ENCODE peak calls at places on chromosomes 1 and 21, in ten cellular contexts. U is ovary, Y is heart right ventricle, W is neural progenitor cell, B is choroid plexus epithelial cell, X is uterus, G is breast epithelium, I is pancreas, N is K562, P is GM23338. A is an unnamed sample.

GRCh38 chr1:192884241-192884640 is 75.4 kb downstream of the RGS2 start:
- DNase-seq in U (no peak), Y (no peak), W (no peak), B (no peak), X (no peak), G (no peak), I (no peak), N (no peak), P (no peak), A (no peak)

GRCh38 chr1:99648107-99648506 is 2.2 kb downstream of the PALMD start:
- DNase-seq in U (no peak), Y (peak), W (no peak), B (no peak), X (peak), G (no peak), I (no peak), N (peak), P (no peak), A (no peak)

GRCh38 chr1:178502856-178503255 is 6.1 kb upstream of the CLEC20A start:
- DNase-seq in U (no peak), Y (no peak), W (no peak), B (no peak), X (no peak), G (no peak), I (no peak), N (no peak), P (no peak), A (no peak)

GRCh38 chr1:8017495-8018310 is 8.4 kb downstream of the ERRFI1 start:
- DNase-seq in U (no peak), Y (no peak), W (peak), B (peak), X (no peak), G (no peak), I (peak), N (no peak), P (no peak), A (peak)

GRCh38 chr1:203818399-203818798 is 23.0 kb downstream of the ZBED6 start:
- DNase-seq in U (no peak), Y (no peak), W (no peak), B (no peak), X (no peak), G (no peak), I (no peak), N (no peak), P (no peak), A (no peak)

GRCh38 chr21:41899431-41900202 is 20.5 kb upstream of the PRDM15 start:
- DNase-seq in U (no peak), Y (no peak), W (no peak), B (no peak), X (no peak), G (no peak), I (no peak), N (no peak), P (no peak), A (no peak)

GRCh38 chr1:194658090-194658439 is 1471.7 kb upstream of the B3GALT2 start:
- DNase-seq in U (no peak), Y (no peak), W (no peak), B (peak), X (no peak), G (no peak), I (no peak), N (peak), P (no peak), A (peak)

GRCh38 chr1:55632058-55632457 is 416.9 kb upstream of the USP24 start:
- DNase-seq in U (no peak), Y (no peak), W (no peak), B (peak), X (no peak), G (no peak), I (no peak), N (no peak), P (no peak), A (peak)

GRCh38 chr1:232134365-232134764 is 495.6 kb downstream of the SIPA1L2 start:
- DNase-seq in U (no peak), Y (no peak), W (no peak), B (no peak), X (no peak), G (no peak), I (no peak), N (no peak), P (no peak), A (no peak)

GRCh38 chr1:66617362-66617761 is 83.4 kb downstream of the SGIP1 start:
- DNase-seq in U (no peak), Y (no peak), W (no peak), B (no peak), X (no peak), G (no peak), I (no peak), N (no peak), P (no peak), A (no peak)

GRCh38 chr1:243510928-243511327 is 255.1 kb downstream of the SDCCAG8 start:
- DNase-seq in U (no peak), Y (no peak), W (no peak), B (no peak), X (no peak), G (no peak), I (no peak), N (no peak), P (no peak), A (no peak)

GRCh38 chr1:32454726-32455125 is 10.1 kb upstream of the ZBTB8B start:
- DNase-seq in U (no peak), Y (peak), W (peak), B (peak), X (no peak), G (no peak), I (no peak), N (no peak), P (no peak), A (no peak)

GRCh38 chr1:27000092-27000816 is 6.8 kb downstream of the TRNP1 start:
- DNase-seq in U (no peak), Y (no peak), W (no peak), B (peak), X (no peak), G (no peak), I (no peak), N (no peak), P (peak), A (no peak)
- H3K4me3 ChIP-seq in U (no peak), Y (no peak), W (no peak), B (no peak), X (no peak), G (no peak), I (no peak), N (no peak), P (peak), A (no peak)

GRCh38 chr21:39373634-39374033 is 24.7 kb upstream of the HMGN1 start:
- DNase-seq in U (no peak), Y (no peak), W (peak), B (peak), X (no peak), G (no peak), I (no peak), N (peak), P (peak), A (peak)
- TF ChIP-seq CTCF in U (no peak), Y (peak), W (peak), B (peak), X (no peak), G (no peak), I (no peak), N (peak), P (peak), A (peak)

DNA sequence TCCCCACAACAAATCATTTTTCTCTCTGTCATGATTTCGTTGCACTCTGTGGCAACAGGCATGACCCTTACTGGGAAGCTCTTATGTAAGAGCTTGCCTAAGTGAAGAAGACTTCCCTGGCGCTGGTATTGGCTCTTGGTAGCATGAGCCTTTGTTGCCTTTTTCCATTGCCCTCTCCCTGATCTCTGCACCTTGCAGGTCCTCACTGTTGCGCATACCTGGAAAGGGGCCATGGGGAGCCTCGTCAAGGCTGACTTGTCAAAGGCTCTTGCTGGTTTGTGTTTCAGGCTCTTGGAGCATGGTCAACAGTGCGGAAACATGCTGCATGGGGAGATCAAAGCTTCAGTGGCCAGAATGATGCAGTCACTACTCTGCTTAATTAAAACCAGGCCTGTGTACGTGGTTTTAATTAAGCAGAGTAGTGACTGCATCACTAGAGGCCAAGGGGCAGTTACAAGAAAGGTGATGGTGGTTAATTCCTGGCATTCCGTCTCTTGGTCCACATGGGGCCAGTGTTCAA is 141.3 kb downstream of the SPATA46 start:
- DNase-seq in U (peak), Y (no peak), W (peak), B (peak), X (no peak), G (no peak), I (no peak), N (no peak), P (no peak), A (peak)
- H3K4me3 ChIP-seq in U (no peak), Y (no peak), W (no peak), B (no peak), X (no peak), G (no peak), I (no peak), N (no peak), P (no peak), A (no peak)

GRCh38 chr1:210198840-210199239 is 33.8 kb upstream of the SERTAD4 start:
- DNase-seq in U (no peak), Y (no peak), W (no peak), B (no peak), X (no peak), G (no peak), I (no peak), N (no peak), P (no peak), A (no peak)

GRCh38 chr1:210195635-210196160 is 36.9 kb upstream of the SERTAD4 start:
- DNase-seq in U (no peak), Y (no peak), W (no peak), B (no peak), X (no peak), G (no peak), I (no peak), N (no peak), P (no peak), A (no peak)

GRCh38 chr1:210201671-210202070 is 30.9 kb upstream of the SERTAD4 start:
- DNase-seq in U (no peak), Y (no peak), W (no peak), B (peak), X (no peak), G (no peak), I (no peak), N (no peak), P (no peak), A (no peak)

DNA sequence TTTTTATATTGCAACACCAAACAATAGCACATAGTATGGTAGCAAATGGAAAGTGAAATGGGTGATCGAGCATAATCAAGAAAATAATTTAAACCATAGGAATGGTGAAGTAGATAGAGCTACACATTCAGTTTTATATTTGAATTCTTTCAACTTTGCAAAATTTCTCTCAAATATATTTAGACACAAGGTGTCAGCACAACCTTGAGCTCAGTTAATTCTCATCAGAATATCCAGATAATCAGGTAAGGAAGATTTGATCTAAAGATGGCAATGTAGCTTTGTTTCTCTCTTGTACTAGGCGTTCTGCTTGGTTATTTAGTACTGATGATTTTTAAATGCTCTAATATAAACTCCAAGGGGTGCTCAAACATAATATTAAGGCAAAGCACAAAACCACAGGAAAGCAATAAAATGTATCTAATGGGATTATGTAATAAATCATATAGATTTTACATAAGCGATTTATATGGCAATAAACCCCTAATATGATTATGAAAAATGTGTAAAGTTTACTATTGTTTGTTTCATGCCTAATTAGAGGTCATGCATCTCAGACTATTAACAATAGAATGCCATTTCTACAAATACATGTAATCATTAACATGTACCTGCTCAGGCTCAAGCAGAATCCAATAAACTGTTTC is 32.4 kb upstream of the SERTAD4 start:
- DNase-seq in U (no peak), Y (no peak), W (no peak), B (no peak), X (no peak), G (no peak), I (no peak), N (no peak), P (no peak), A (no peak)
- TF ChIP-seq CTCF in U (no peak), Y (peak), W (no peak), B (no peak), X (peak), G (no peak), I (no peak), N (no peak), P (peak), A (no peak)

GRCh38 chr1:44802306-44803061 is 2.3 kb downstream of the PLK3 start:
- DNase-seq in U (peak), Y (no peak), W (peak), B (no peak), X (no peak), G (peak), I (no peak), N (peak), P (no peak), A (no peak)
- H3K4me3 ChIP-seq in U (no peak), Y (peak), W (no peak), B (peak), X (peak), G (peak), I (no peak), N (no peak), P (no peak), A (peak)

DNA sequence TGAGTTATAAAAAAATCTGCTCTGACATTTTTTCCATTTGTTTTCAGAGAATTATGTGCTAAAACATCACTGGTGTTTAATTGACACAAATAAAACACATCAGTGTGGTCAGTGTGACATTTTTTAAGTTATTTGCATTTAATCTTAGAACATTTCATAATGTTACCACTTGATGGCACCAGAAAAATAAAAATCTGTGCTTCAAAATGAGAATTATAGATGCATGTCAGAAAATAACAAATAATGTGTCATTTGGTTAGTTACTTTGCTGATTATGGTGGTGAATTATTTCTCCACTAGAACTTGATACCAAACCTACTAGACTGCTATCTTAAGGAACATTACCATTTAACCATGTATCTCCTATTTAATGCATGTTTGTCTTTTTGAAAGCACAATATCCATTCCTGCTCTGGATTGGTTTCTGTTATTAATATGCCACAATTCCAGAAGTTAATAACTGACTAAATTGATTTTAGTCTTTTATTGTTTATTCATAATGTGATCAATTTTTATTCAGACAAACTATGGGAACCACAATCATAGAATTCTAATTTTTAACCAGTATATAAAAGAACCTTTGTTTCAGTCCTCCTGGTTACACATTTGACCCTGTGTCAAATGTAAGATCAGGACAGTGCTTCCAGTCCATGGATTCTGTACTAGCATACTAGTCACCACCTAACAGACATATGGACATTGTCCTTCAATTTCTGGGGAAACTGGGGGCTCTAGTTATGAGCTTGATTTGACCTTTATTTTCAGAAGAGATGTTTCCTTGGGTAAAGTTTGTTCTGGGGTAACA is 81.0 kb downstream of the RPS6KC1 start:
- DNase-seq in U (no peak), Y (no peak), W (no peak), B (peak), X (no peak), G (no peak), I (no peak), N (no peak), P (no peak), A (no peak)
- TF ChIP-seq CTCF in U (no peak), Y (no peak), W (no peak), B (no peak), X (no peak), G (no peak), I (no peak), N (no peak), P (peak), A (no peak)

GRCh38 chr21:34707876-34708325 is 39.1 kb downstream of the CLIC6 start:
- DNase-seq in U (no peak), Y (no peak), W (no peak), B (no peak), X (no peak), G (no peak), I (no peak), N (no peak), P (no peak), A (no peak)
- H3K4me3 ChIP-seq in U (no peak), Y (no peak), W (no peak), B (no peak), X (no peak), G (no peak), I (no peak), N (no peak), P (no peak), A (no peak)

DNA sequence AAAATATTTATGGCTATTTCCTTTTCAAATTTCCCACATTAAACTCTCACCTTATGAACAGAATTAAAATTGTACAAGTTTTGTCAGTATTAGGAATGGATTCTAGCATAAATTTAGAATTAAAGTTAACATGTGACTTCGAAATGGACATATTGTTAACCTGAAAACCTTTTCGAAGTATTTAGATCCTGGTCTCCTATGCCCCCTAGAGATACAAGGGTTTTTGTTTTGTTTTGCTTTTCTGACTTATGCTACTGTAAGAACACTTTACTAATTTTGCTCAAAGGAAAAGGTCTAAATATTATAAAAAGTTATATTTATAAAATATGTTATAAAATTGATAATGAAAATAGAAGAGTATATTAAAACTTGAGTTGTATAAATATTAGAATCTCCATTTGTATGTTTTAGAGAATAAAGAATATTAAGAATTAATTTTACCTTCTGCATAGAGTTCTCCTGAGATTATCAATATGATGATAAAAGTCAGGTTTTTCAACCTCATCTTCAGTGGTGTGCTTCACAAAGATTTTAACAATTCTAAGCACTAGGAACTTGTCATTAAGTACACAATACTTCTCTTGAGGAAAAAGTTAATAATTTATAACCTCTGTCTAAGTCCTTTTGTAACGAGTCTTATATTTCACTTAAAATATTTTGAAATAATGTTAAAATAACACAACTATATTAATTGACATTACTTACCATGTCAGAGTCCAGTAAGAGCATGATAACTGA is at the start of gene F13B:
- DNase-seq in U (no peak), Y (no peak), W (no peak), B (peak), X (no peak), G (no peak), I (no peak), N (no peak), P (peak), A (no peak)
- TF ChIP-seq CTCF in U (no peak), Y (no peak), W (peak), B (peak), X (no peak), G (no peak), I (no peak), N (no peak), P (peak), A (no peak)

GRCh38 chr21:38984982-38985422 is 179.3 kb downstream of the ETS2 start:
- DNase-seq in U (peak), Y (no peak), W (no peak), B (peak), X (no peak), G (no peak), I (no peak), N (no peak), P (no peak), A (peak)

GRCh38 chr21:38987551-38988210 is 182.0 kb downstream of the ETS2 start:
- DNase-seq in U (no peak), Y (no peak), W (no peak), B (no peak), X (no peak), G (no peak), I (no peak), N (no peak), P (no peak), A (no peak)

GRCh38 chr21:38984568-38984967 is 178.8 kb downstream of the ETS2 start:
- DNase-seq in U (no peak), Y (no peak), W (no peak), B (no peak), X (no peak), G (no peak), I (no peak), N (no peak), P (no peak), A (no peak)

GRCh38 chr21:38986460-38987395 is 181.0 kb downstream of the ETS2 start:
- DNase-seq in U (no peak), Y (no peak), W (no peak), B (no peak), X (no peak), G (no peak), I (no peak), N (no peak), P (no peak), A (no peak)

GRCh38 chr21:38985423-38986378 is 180.0 kb downstream of the ETS2 start:
- DNase-seq in U (peak), Y (peak), W (no peak), B (peak), X (peak), G (no peak), I (no peak), N (peak), P (no peak), A (peak)
- H3K4me3 ChIP-seq in U (no peak), Y (no peak), W (no peak), B (no peak), X (no peak), G (peak), I (no peak), N (no peak), P (no peak), A (no peak)

A was measured in astrocyte of the spinal cord.